ENCODE peak calls at places on chromosomes 16 and 17, in six cellular contexts. P, X, M, C, S and B are unnamed samples.

GRCh38 chr17:61157246-61157887 is 242.3 kb upstream of the TBX2 start:
- DNase-seq in P (peak), X (no peak), M (peak), C (no peak), S (peak), B (no peak)

GRCh38 chr16:53839150-53839549 is 135.2 kb downstream of the FTO start:
- DNase-seq in P (no peak), X (no peak), M (no peak), C (no peak), S (no peak), B (no peak)

GRCh38 chr16:84548508-84548907 is 44.0 kb upstream of the MEAK7 start:
- DNase-seq in P (no peak), X (no peak), M (no peak), C (no peak), S (no peak), B (no peak)

GRCh38 chr17:54992797-54993639 is 24.5 kb downstream of the STXBP4 start:
- DNase-seq in P (no peak), X (no peak), M (no peak), C (no peak), S (peak), B (no peak)

GRCh38 chr17:83058478-83059167 is 20.8 kb upstream of the METRNL start:
- DNase-seq in P (no peak), X (peak), M (no peak), C (no peak), S (no peak), B (no peak)

GRCh38 chr16:25097304-25097988 is 14.1 kb upstream of the LCMT1 start:
- DNase-seq in P (no peak), X (no peak), M (no peak), C (no peak), S (peak), B (no peak)

GRCh38 chr17:43588121-43588520 is 42.0 kb upstream of the ETV4 start:
- DNase-seq in P (no peak), X (no peak), M (no peak), C (no peak), S (peak), B (no peak)

GRCh38 chr17:76641501-76641900 is 2.1 kb downstream of the ST6GALNAC1 start:
- DNase-seq in P (no peak), X (no peak), M (no peak), C (no peak), S (no peak), B (no peak)

GRCh38 chr17:3935825-3936355 is 19.6 kb upstream of the P2RX1 start:
- DNase-seq in P (no peak), X (peak), M (no peak), C (no peak), S (peak), B (no peak)

GRCh38 chr17:1438593-1439083 is 17.4 kb downstream of the CRK start:
- DNase-seq in P (no peak), X (no peak), M (no peak), C (no peak), S (peak), B (no peak)